ENCODE peak calls at places on chromosome 5, in ten cellular contexts. B is suprapubic skin, V is AG04450, P is lower lobe of right lung, L is keratinocyte, C is A549, J is foreskin fibroblast, W is IMR-90, Q is choroid plexus epithelial cell, G is endothelial cell of umbilical vein. A is an unnamed sample.

GRCh38 chr5:173397531-173397930 is 69.3 kb upstream of the STC2 start:
- DNase-seq in B (no peak), V (no peak), P (no peak), L (no peak), C (no peak), J (peak), W (no peak), Q (no peak), G (no peak), A (peak)

GRCh38 chr5:167844173-167844572 is 447.3 kb upstream of the WWC1 start:
- DNase-seq in B (no peak), V (no peak), P (no peak), L (no peak), C (no peak), J (no peak), W (no peak), Q (no peak), G (no peak), A (no peak)

GRCh38 chr5:67095346-67095871 is 101.2 kb downstream of the CD180 start:
- DNase-seq in B (peak), V (no peak), P (peak), L (no peak), C (peak), J (peak), W (peak), Q (peak), G (peak), A (peak)

GRCh38 chr5:143350790-143351603 is 52.5 kb downstream of the NR3C1 start:
- DNase-seq in B (no peak), V (peak), P (no peak), L (peak), C (peak), J (peak), W (peak), Q (peak), G (peak), A (peak)

GRCh38 chr5:64166201-64166959 is 737 bp downstream of the RNF180 start:
- DNase-seq in B (no peak), V (no peak), P (no peak), L (no peak), C (no peak), J (peak), W (no peak), Q (no peak), G (peak), A (no peak)

GRCh38 chr5:65161655-65162054 is 320.1 kb downstream of the ADAMTS6 start:
- DNase-seq in B (no peak), V (no peak), P (no peak), L (no peak), C (no peak), J (no peak), W (no peak), Q (no peak), G (peak), A (no peak)

GRCh38 chr5:73448072-73448432 is 525 bp downstream of the FOXD1 start:
- DNase-seq in B (no peak), V (no peak), P (no peak), L (no peak), C (peak), J (no peak), W (no peak), Q (no peak), G (no peak), A (no peak)

GRCh38 chr5:53019320-53019719 is 30.2 kb downstream of the ITGA2 start:
- DNase-seq in B (no peak), V (no peak), P (no peak), L (no peak), C (peak), J (peak), W (peak), Q (peak), G (peak), A (no peak)

GRCh38 chr5:74282495-74282894 is 358.0 kb downstream of the ENC1 start:
- DNase-seq in B (no peak), V (no peak), P (no peak), L (no peak), C (no peak), J (no peak), W (no peak), Q (no peak), G (no peak), A (no peak)

GRCh38 chr5:137627730-137628129 is 108.2 kb downstream of the KLHL3 start:
- DNase-seq in B (no peak), V (no peak), P (no peak), L (no peak), C (no peak), J (no peak), W (no peak), Q (no peak), G (no peak), A (no peak)

GRCh38 chr5:79956173-79956670 is 34.8 kb downstream of the MTX3 start:
- DNase-seq in B (no peak), V (no peak), P (no peak), L (peak), C (no peak), J (peak), W (peak), Q (peak), G (no peak), A (no peak)

GRCh38 chr5:118208031-118208453 is 780.3 kb downstream of the DTWD2 start:
- DNase-seq in B (no peak), V (no peak), P (no peak), L (no peak), C (no peak), J (no peak), W (no peak), Q (no peak), G (no peak), A (no peak)

GRCh38 chr5:131379723-131380122 is 115.9 kb downstream of the CDC42SE2 start:
- DNase-seq in B (no peak), V (no peak), P (no peak), L (no peak), C (peak), J (no peak), W (peak), Q (peak), G (peak), A (peak)

GRCh38 chr5:51172853-51173635 is 210.2 kb upstream of the ISL1 start:
- DNase-seq in B (no peak), V (no peak), P (no peak), L (no peak), C (no peak), J (no peak), W (no peak), Q (no peak), G (no peak), A (no peak)

GRCh38 chr5:101424530-101425175 is 521.6 kb upstream of the ST8SIA4 start:
- DNase-seq in B (no peak), V (peak), P (no peak), L (no peak), C (peak), J (peak), W (peak), Q (peak), G (peak), A (peak)

GRCh38 chr5:95761771-95762680 is 30.9 kb downstream of the RHOBTB3 start:
- DNase-seq in B (no peak), V (peak), P (no peak), L (no peak), C (no peak), J (peak), W (peak), Q (peak), G (peak), A (peak)

GRCh38 chr5:158845941-158846340 is 253.8 kb downstream of the EBF1 start:
- DNase-seq in B (no peak), V (no peak), P (no peak), L (no peak), C (no peak), J (no peak), W (no peak), Q (peak), G (no peak), A (no peak)

GRCh38 chr5:100505984-100506670 is 29.0 kb upstream of the FAM174A start:
- DNase-seq in B (no peak), V (peak), P (no peak), L (peak), C (peak), J (peak), W (peak), Q (peak), G (peak), A (peak)

GRCh38 chr5:8943301-8943700 is 602.6 kb downstream of the SEMA5A start:
- DNase-seq in B (no peak), V (no peak), P (no peak), L (no peak), C (no peak), J (peak), W (peak), Q (peak), G (no peak), A (no peak)

GRCh38 chr5:149855371-149855770 is 89.2 kb downstream of the PDE6A start:
- DNase-seq in B (no peak), V (no peak), P (no peak), L (no peak), C (no peak), J (no peak), W (peak), Q (no peak), G (no peak), A (no peak)

GRCh38 chr5:59380350-59380951 is 513.1 kb downstream of the PDE4D start:
- DNase-seq in B (no peak), V (peak), P (no peak), L (peak), C (peak), J (peak), W (peak), Q (peak), G (peak), A (peak)

GRCh38 chr5:75907651-75908050 is 175.5 kb upstream of the SV2C start:
- DNase-seq in B (no peak), V (no peak), P (no peak), L (no peak), C (no peak), J (no peak), W (no peak), Q (no peak), G (no peak), A (no peak)

GRCh38 chr5:122478741-122479459 is 166.9 kb downstream of the SNCAIP start:
- DNase-seq in B (no peak), V (peak), P (no peak), L (no peak), C (peak), J (peak), W (peak), Q (peak), G (no peak), A (peak)

GRCh38 chr5:129852747-129853352 is 51.4 kb upstream of the CHSY3 start:
- DNase-seq in B (peak), V (peak), P (peak), L (peak), C (peak), J (peak), W (peak), Q (peak), G (peak), A (peak)

GRCh38 chr5:154486427-154486866 is 8.4 kb upstream of the HAND1 start:
- DNase-seq in B (peak), V (no peak), P (no peak), L (no peak), C (no peak), J (no peak), W (no peak), Q (no peak), G (no peak), A (no peak)

GRCh38 chr5:67395790-67396418 is 199.3 kb upstream of the CD180 start:
- DNase-seq in B (no peak), V (no peak), P (no peak), L (no peak), C (no peak), J (no peak), W (no peak), Q (peak), G (no peak), A (no peak)

GRCh38 chr5:31194892-31195291 is 1.4 kb downstream of the CDH6 start:
- DNase-seq in B (no peak), V (no peak), P (no peak), L (no peak), C (no peak), J (no peak), W (peak), Q (no peak), G (no peak), A (no peak)

GRCh38 chr5:31193026-31193425 is 460 bp upstream of the CDH6 start:
- DNase-seq in B (no peak), V (no peak), P (no peak), L (no peak), C (no peak), J (no peak), W (no peak), Q (no peak), G (no peak), A (no peak)

GRCh38 chr5:31194458-31194808 is 947 bp downstream of the CDH6 start:
- DNase-seq in B (no peak), V (no peak), P (no peak), L (no peak), C (peak), J (peak), W (peak), Q (peak), G (no peak), A (no peak)

GRCh38 chr5:31192442-31192841 is 1.0 kb upstream of the CDH6 start:
- DNase-seq in B (no peak), V (no peak), P (no peak), L (no peak), C (no peak), J (no peak), W (peak), Q (no peak), G (no peak), A (no peak)

DNA sequence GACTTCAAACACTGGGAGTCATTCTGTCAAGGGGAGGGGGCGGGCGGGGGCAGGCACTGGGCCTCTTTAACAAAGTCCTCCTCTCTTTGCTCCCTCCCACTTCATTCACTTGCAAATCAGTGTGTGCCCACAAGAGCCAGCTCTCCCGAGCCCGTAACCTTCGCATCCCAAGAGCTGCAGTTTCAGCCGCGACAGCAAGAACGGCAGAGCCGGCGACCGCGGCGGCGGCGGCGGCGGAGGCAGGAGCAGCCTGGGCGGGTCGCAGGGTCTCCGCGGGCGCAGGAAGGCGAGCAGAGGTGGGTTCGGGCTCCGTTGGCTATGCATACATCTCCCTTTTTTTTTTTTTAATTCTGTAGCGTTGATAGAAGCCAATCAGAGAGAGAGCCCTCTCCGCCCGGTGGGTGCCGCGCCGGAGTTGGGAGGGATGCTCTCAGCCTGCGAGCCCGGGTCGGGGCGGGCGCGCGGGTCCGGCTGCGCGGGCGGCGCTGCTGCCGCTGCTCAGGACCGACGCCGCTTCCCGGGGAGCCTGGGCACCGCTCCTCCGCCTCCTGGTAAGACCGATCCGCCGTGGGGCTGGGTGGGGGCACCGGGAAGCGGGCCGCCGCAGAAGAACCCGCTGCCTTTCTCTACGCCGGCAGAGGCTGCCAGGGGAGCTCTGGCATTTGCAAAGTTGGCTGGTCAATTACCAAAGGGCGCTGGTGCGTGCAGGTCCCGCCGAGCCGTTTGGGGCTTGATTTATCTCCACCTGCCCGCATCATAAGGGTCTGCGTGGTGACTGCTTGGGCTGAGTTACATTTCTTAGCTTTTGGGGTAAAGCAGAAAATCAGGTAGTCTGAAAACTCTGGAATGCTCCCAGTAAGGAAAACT is at the start of gene CDH6:
- DNase-seq in B (no peak), V (peak), P (peak), L (no peak), C (peak), J (peak), W (peak), Q (peak), G (no peak), A (no peak)
- H3K4me3 ChIP-seq in B (peak), V (peak), P (peak), L (peak), C (peak), J (peak), W (peak), Q (peak), G (no peak), A (peak)

GRCh38 chr5:34716986-34717385 is 60.9 kb downstream of the RAI14 start:
- DNase-seq in B (no peak), V (no peak), P (no peak), L (no peak), C (no peak), J (peak), W (peak), Q (peak), G (peak), A (no peak)
- H3K4me3 ChIP-seq in B (no peak), V (no peak), P (no peak), L (no peak), C (no peak), J (no peak), W (no peak), Q (no peak), G (no peak), A (no peak)

DNA sequence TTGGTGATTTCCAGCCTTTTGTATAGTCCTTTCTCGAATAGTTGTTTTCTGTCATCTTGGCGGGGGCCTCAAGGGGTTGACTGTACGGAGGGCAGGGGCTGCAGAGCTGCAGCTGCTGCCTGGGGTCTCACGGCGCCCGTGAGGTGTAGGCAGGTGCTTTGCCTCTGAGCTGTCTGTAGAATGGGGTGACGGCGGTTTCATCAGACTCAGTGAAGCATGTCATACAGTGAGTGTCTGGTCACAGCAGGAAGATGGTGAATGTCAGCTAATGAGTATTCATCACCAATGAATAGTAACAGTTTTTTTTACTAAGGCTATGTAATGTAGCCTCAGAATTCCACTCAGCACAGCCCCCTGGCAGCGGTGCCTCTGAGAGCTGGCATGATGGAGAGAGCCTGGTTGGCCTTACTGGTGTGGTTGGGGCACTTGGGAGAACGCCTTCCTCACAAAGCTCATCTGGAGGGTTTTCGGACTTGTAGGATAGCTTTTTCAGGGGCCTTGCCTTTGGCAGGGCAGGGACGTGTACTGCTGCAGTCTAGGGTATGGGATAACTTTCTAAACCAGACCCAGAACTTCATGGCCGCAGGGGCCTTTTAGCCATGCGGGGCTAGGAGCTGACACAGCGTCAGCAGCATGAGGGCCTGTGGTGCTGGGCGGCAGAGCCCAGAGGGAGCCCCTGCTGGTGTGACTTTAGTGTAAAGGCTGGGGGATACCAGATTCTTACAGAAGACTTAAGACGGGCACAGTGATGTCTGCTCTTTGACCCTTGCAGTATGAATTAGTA is 15.0 kb downstream of the TENT4A start:
- DNase-seq in B (no peak), V (no peak), P (no peak), L (no peak), C (no peak), J (no peak), W (no peak), Q (no peak), G (no peak), A (no peak)
- H3K4me3 ChIP-seq in B (no peak), V (no peak), P (no peak), L (no peak), C (no peak), J (no peak), W (no peak), Q (no peak), G (no peak), A (no peak)

GRCh38 chr5:14148890-14149671 is 5.9 kb downstream of the TRIO start:
- DNase-seq in B (no peak), V (no peak), P (no peak), L (no peak), C (no peak), J (no peak), W (no peak), Q (no peak), G (no peak), A (no peak)

GRCh38 chr5:14148483-14148882 is 5.3 kb downstream of the TRIO start:
- DNase-seq in B (no peak), V (no peak), P (no peak), L (no peak), C (no peak), J (no peak), W (no peak), Q (no peak), G (no peak), A (no peak)

GRCh38 chr5:14146725-14147124 is 3.6 kb downstream of the TRIO start:
- DNase-seq in B (no peak), V (no peak), P (no peak), L (no peak), C (no peak), J (no peak), W (no peak), Q (no peak), G (no peak), A (no peak)

GRCh38 chr5:14145356-14146334 is 2.5 kb downstream of the TRIO start:
- DNase-seq in B (no peak), V (peak), P (no peak), L (no peak), C (no peak), J (no peak), W (peak), Q (no peak), G (no peak), A (peak)

DNA sequence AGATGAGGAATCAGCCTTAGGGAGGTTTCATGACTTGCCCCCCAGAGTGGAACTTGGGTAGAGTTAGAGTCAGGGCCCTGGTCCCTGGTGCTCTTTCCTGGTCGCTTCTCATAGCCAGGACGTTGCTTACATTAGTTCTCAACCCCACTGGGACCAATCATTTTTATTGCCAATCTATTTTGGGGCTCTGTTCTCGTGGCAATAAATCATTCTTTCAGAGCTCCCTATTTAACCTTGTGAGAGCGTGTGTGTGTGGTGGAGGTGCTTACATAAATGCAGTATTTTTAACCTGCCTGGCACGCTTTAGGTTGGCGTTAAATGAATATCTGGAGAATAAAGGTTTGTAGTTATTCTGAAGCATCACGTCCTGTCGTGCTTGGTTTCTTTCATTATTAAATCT is 4.1 kb downstream of the TRIO start:
- DNase-seq in B (no peak), V (no peak), P (no peak), L (no peak), C (no peak), J (no peak), W (no peak), Q (no peak), G (no peak), A (no peak)
- H3K4me3 ChIP-seq in B (no peak), V (peak), P (no peak), L (peak), C (no peak), J (no peak), W (peak), Q (no peak), G (no peak), A (peak)

GRCh38 chr5:88667187-88668141 is 215.5 kb downstream of the MEF2C start:
- DNase-seq in B (no peak), V (no peak), P (no peak), L (no peak), C (no peak), J (no peak), W (no peak), Q (no peak), G (no peak), A (no peak)

GRCh38 chr5:88666761-88667186 is 216.2 kb downstream of the MEF2C start:
- DNase-seq in B (no peak), V (no peak), P (no peak), L (no peak), C (no peak), J (no peak), W (peak), Q (peak), G (peak), A (no peak)

GRCh38 chr5:88663793-88664216 is 219.2 kb downstream of the MEF2C start:
- DNase-seq in B (no peak), V (no peak), P (no peak), L (no peak), C (no peak), J (no peak), W (no peak), Q (no peak), G (no peak), A (no peak)

GRCh38 chr5:88664630-88665029 is 218.4 kb downstream of the MEF2C start:
- DNase-seq in B (no peak), V (no peak), P (no peak), L (no peak), C (no peak), J (no peak), W (no peak), Q (no peak), G (no peak), A (no peak)

GRCh38 chr5:88665750-88666215 is 217.2 kb downstream of the MEF2C start:
- DNase-seq in B (no peak), V (no peak), P (no peak), L (no peak), C (no peak), J (no peak), W (no peak), Q (no peak), G (no peak), A (no peak)
- H3K4me3 ChIP-seq in B (no peak), V (no peak), P (no peak), L (no peak), C (no peak), J (no peak), W (peak), Q (no peak), G (no peak), A (no peak)